ENCODE peak calls at places on chromosomes 1 and 21, in four cellular contexts. One of them, this sample, is unnamed.

GRCh38 chr1:73144321-73144720 is 862.0 kb upstream of the NEGR1 start:
- DNase-seq in HepG2: no peak
- DNase-seq in K562: no peak
- DNase-seq in GM12878: no peak
- DNase-seq in this sample: no peak

GRCh38 chr1:3022976-3023375 is 1.7 kb downstream of the ACTRT2 start:
- DNase-seq in HepG2: no peak
- DNase-seq in K562: no peak
- DNase-seq in GM12878: no peak
- DNase-seq in this sample: no peak

GRCh38 chr21:32427958-32428623 is 15.6 kb downstream of the EVA1C start:
- DNase-seq in HepG2: no peak
- DNase-seq in K562: no peak
- DNase-seq in GM12878: no peak
- DNase-seq in this sample: no peak

GRCh38 chr1:8200317-8201115 is 117.4 kb upstream of the SLC45A1 start:
- DNase-seq in HepG2: peak; percentile 80
- DNase-seq in K562: no peak
- DNase-seq in GM12878: no peak
- DNase-seq in this sample: no peak

GRCh38 chr1:36161656-36162531 is 5.9 kb downstream of the MAP7D1 start:
- DNase-seq in HepG2: no peak
- DNase-seq in K562: no peak
- DNase-seq in GM12878: no peak
- DNase-seq in this sample: no peak

GRCh38 chr1:180527270-180527669 is 24.9 kb upstream of the ACBD6 start:
- DNase-seq in HepG2: peak; percentile 39
- DNase-seq in K562: peak; percentile 50
- DNase-seq in GM12878: no peak
- DNase-seq in this sample: no peak

GRCh38 chr21:45167796-45168222 is 93.4 kb downstream of the ADARB1 start:
- DNase-seq in HepG2: no peak
- DNase-seq in K562: no peak
- DNase-seq in GM12878: no peak
- DNase-seq in this sample: no peak

GRCh38 chr1:98323396-98323795 is 338.1 kb upstream of the SNX7 start:
- DNase-seq in HepG2: no peak
- DNase-seq in K562: no peak
- DNase-seq in GM12878: no peak
- DNase-seq in this sample: no peak

GRCh38 chr1:159851386-159851785 is 11.1 kb downstream of the VSIG8 start:
- DNase-seq in HepG2: no peak
- DNase-seq in K562: no peak
- DNase-seq in GM12878: no peak
- DNase-seq in this sample: no peak

GRCh38 chr1:235513495-235514366 is 9.5 kb upstream of the B3GALNT2 start:
- DNase-seq in HepG2: peak; percentile 69
- DNase-seq in K562: peak; percentile 54
- DNase-seq in GM12878: no peak
- DNase-seq in this sample: no peak

GRCh38 chr1:17661546-17662157 is 93.5 kb upstream of the ACTL8 start:
- DNase-seq in HepG2: peak; percentile 41
- DNase-seq in K562: peak; percentile 88
- DNase-seq in GM12878: no peak
- DNase-seq in this sample: peak; percentile 88

GRCh38 chr1:5423109-5423508 is 569.1 kb downstream of the NPHP4 start:
- DNase-seq in HepG2: no peak
- DNase-seq in K562: no peak
- DNase-seq in GM12878: no peak
- DNase-seq in this sample: no peak

GRCh38 chr21:34072145-34073031 is 990 bp upstream of the MRPS6 start:
- DNase-seq in HepG2: no peak
- DNase-seq in K562: no peak
- DNase-seq in GM12878: no peak
- DNase-seq in this sample: no peak

GRCh38 chr1:203378529-203379271 is 27.8 kb upstream of the FMOD start:
- DNase-seq in HepG2: no peak
- DNase-seq in K562: no peak
- DNase-seq in GM12878: no peak
- DNase-seq in this sample: no peak
- TF ChIP-seq ETV6 in HepG2: no peak
- TF ChIP-seq ETV6 in K562: no peak
- TF ChIP-seq ETV6 in GM12878: no peak
- TF ChIP-seq ETV6 in this sample: no peak

DNA sequence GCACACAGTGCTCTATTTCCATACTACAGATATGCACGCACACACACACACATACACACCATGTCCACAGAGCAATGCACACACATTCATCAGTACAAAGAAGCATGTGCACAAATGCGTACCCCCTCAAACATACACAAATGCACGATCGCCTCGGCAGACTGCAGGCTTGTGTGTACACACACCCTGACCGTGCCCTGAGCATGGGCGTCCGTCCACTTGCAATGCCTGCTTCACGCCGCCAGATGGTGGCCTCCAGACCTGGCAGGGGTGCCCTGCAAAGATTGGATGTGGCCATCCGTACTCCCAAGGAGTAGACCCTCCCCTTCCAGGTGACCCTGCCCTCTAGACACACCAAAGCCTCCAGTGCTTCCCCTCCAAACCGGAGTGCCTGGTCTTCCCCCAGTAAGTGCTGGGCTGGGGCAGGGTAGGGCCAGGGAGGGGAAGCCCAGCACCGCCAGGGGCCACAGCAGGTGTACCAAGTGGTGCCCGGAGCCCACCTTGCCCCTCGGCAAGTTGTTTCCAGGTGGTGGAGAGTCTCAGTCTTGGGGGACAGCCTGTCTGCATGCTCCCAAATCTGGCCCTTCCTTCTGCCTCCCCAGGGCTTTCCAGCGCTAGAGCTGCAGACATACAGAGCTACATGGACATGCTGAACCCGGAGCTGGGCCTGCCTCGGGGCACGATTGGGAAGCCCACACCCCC is 20.6 kb downstream of the ESPN start:
- DNase-seq in HepG2: peak; percentile 74
- DNase-seq in K562: no peak
- DNase-seq in GM12878: no peak
- DNase-seq in this sample: peak; percentile 78
- TF ChIP-seq ETV6 in HepG2: no peak
- TF ChIP-seq ETV6 in K562: no peak
- TF ChIP-seq ETV6 in GM12878: no peak
- TF ChIP-seq ETV6 in this sample: peak; percentile 19

DNA sequence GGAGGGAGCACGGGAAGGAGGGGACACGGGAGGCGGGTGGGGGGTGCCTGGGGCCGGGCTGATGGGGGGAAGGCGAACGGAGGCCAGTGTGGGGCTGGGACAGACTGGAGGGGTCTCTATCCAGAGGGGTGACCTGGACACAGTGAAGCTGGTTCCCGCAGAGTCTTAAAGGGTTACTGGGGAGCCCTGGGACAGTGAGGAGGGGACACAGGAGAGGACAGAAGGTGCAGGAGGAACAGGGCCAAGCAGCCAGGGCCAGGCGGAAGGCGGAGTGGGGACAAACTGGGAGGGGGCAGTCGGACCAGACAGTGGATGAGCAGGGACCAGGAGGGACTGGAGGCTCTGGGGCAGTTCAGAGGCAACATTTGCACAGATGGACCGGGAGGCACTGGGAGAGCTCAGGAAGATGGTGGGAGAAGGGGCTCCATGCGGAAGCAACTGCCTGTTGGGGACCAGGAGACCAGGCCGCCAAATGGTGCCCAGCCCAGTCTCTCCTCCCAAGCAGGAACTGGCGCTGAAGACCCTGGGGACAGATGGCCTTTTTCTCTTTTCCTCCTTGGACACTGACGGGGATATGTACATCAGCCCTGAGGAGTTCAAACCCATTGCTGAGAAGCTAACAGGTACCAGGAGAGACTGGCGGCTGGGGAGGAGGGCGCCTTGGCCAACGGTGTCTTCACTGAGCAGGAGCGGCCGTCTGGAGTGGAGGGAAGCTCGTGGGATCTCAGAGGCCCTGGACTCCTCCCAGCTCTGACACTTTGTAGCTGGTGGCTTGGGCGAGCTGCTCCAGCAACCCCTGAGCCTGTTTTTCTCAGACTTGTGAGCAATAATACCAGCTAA is 765 bp downstream of the SELENON start:
- DNase-seq in HepG2: no peak
- DNase-seq in K562: no peak
- DNase-seq in GM12878: no peak
- DNase-seq in this sample: no peak
- TF ChIP-seq ETV6 in HepG2: no peak
- TF ChIP-seq ETV6 in K562: no peak
- TF ChIP-seq ETV6 in GM12878: no peak
- TF ChIP-seq ETV6 in this sample: no peak

DNA sequence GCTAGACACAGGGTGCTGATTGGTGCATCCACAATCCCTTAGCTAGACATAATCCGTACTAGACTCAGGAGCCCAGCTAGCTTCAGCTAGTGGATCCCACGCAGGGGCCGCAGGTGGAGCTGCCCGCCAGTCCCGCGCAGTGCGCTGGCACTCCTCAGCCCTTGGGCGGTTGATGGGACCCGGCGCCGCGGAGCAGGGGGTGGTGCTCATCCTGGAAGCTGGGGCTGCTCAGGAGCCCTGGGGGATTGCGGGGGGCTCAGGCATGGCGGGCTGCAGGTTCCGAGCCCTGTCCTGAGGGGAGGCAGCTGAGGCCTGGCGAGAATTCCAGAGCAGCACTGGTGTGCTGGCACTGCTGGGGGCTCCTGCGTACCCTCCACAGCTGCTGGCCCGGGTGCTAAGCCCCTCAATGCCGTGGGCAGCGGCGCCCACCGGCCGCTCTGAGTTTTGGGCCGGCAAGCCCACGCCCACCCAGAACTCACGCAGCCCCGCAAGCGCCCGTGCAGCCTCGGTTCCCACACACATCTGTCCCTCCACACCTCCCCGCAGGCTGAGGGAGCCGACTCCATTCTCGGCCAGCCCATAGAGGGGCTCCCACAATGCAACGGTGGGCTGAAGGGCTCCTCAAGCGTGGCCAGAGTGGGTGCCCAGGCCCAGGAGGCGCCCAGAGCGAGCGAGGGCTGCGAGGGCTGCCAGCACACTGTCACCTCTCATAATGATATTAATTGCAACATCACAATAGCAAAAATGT is 87.4 kb downstream of the CRB1 start:
- DNase-seq in HepG2: no peak
- DNase-seq in K562: no peak
- DNase-seq in GM12878: no peak
- DNase-seq in this sample: no peak
- TF ChIP-seq ETV6 in HepG2: no peak
- TF ChIP-seq ETV6 in K562: no peak
- TF ChIP-seq ETV6 in GM12878: no peak
- TF ChIP-seq ETV6 in this sample: no peak

GRCh38 chr1:75345538-75346292 is 211.5 kb downstream of the LHX8 start:
- DNase-seq in HepG2: no peak
- DNase-seq in K562: no peak
- DNase-seq in GM12878: no peak
- DNase-seq in this sample: no peak
- TF ChIP-seq ETV6 in HepG2: no peak
- TF ChIP-seq ETV6 in K562: no peak
- TF ChIP-seq ETV6 in GM12878: no peak
- TF ChIP-seq ETV6 in this sample: no peak

GRCh38 chr1:178150610-178151009 is 56.7 kb downstream of the RASAL2 start:
- DNase-seq in HepG2: no peak
- DNase-seq in K562: no peak
- DNase-seq in GM12878: no peak
- DNase-seq in this sample: no peak
- TF ChIP-seq ETV6 in HepG2: no peak
- TF ChIP-seq ETV6 in K562: no peak
- TF ChIP-seq ETV6 in GM12878: no peak
- TF ChIP-seq ETV6 in this sample: no peak

GRCh38 chr1:10649484-10650201 is 146.8 kb downstream of the CASZ1 start:
- DNase-seq in HepG2: no peak
- DNase-seq in K562: no peak
- DNase-seq in GM12878: no peak
- DNase-seq in this sample: no peak
- TF ChIP-seq ETV6 in HepG2: no peak
- TF ChIP-seq ETV6 in K562: no peak
- TF ChIP-seq ETV6 in GM12878: no peak
- TF ChIP-seq ETV6 in this sample: no peak

This sample was measured in WTC11.